ENCODE peak calls at places on chromosomes 13 and 19, in five cellular contexts. One of them, this sample, is unnamed.

GRCh38 chr19:2834294-2834871 is 6.9 kb upstream of the ZNF555 start:
- DNase-seq in NCI-H1417: no peak
- DNase-seq in stimulated activated CD4-positive, alpha-beta T cell treated with anti-CD3 and anti-CD28 coated beads, Interleukin-1b, Interleukin-23, amount 100 ng/mL, for 24 hours: no peak
- DNase-seq in tibial artery: no peak
- DNase-seq in CD4-positive, alpha-beta T cell: no peak
- DNase-seq in this sample: no peak

GRCh38 chr19:51346742-51347141 is 4.8 kb upstream of the VSIG10L start:
- DNase-seq in NCI-H1417: no peak
- DNase-seq in stimulated activated CD4-positive, alpha-beta T cell treated with anti-CD3 and anti-CD28 coated beads, Interleukin-1b, Interleukin-23, amount 100 ng/mL, for 24 hours: no peak
- DNase-seq in tibial artery: no peak
- DNase-seq in CD4-positive, alpha-beta T cell: no peak
- DNase-seq in this sample: no peak

GRCh38 chr19:47541507-47541906 is 26.6 kb upstream of the NAPA start:
- DNase-seq in NCI-H1417: no peak
- DNase-seq in stimulated activated CD4-positive, alpha-beta T cell treated with anti-CD3 and anti-CD28 coated beads, Interleukin-1b, Interleukin-23, amount 100 ng/mL, for 24 hours: no peak
- DNase-seq in tibial artery: no peak
- DNase-seq in CD4-positive, alpha-beta T cell: no peak
- DNase-seq in this sample: no peak

GRCh38 chr19:34504273-34504808 is 22.8 kb downstream of the WTIP start:
- DNase-seq in NCI-H1417: no peak
- DNase-seq in stimulated activated CD4-positive, alpha-beta T cell treated with anti-CD3 and anti-CD28 coated beads, Interleukin-1b, Interleukin-23, amount 100 ng/mL, for 24 hours: no peak
- DNase-seq in tibial artery: peak
- DNase-seq in CD4-positive, alpha-beta T cell: no peak
- DNase-seq in this sample: no peak

GRCh38 chr13:113854238-113855011 is 9.5 kb downstream of the GAS6 start:
- DNase-seq in NCI-H1417: peak
- DNase-seq in stimulated activated CD4-positive, alpha-beta T cell treated with anti-CD3 and anti-CD28 coated beads, Interleukin-1b, Interleukin-23, amount 100 ng/mL, for 24 hours: no peak
- DNase-seq in tibial artery: peak
- DNase-seq in CD4-positive, alpha-beta T cell: no peak
- DNase-seq in this sample: no peak

GRCh38 chr13:97629601-97630272 is 195.8 kb downstream of the RAP2A start:
- DNase-seq in NCI-H1417: peak
- DNase-seq in stimulated activated CD4-positive, alpha-beta T cell treated with anti-CD3 and anti-CD28 coated beads, Interleukin-1b, Interleukin-23, amount 100 ng/mL, for 24 hours: no peak
- DNase-seq in tibial artery: no peak
- DNase-seq in CD4-positive, alpha-beta T cell: no peak
- DNase-seq in this sample: no peak

GRCh38 chr19:42440357-42441046 is 2.2 kb downstream of the CXCL17 start:
- DNase-seq in NCI-H1417: peak
- DNase-seq in stimulated activated CD4-positive, alpha-beta T cell treated with anti-CD3 and anti-CD28 coated beads, Interleukin-1b, Interleukin-23, amount 100 ng/mL, for 24 hours: peak
- DNase-seq in tibial artery: peak
- DNase-seq in CD4-positive, alpha-beta T cell: peak
- DNase-seq in this sample: no peak

GRCh38 chr19:31670931-31671330 is 321.7 kb upstream of the TSHZ3 start:
- DNase-seq in NCI-H1417: no peak
- DNase-seq in stimulated activated CD4-positive, alpha-beta T cell treated with anti-CD3 and anti-CD28 coated beads, Interleukin-1b, Interleukin-23, amount 100 ng/mL, for 24 hours: no peak
- DNase-seq in tibial artery: no peak
- DNase-seq in CD4-positive, alpha-beta T cell: no peak
- DNase-seq in this sample: no peak

GRCh38 chr19:7355151-7355845 is 6.6 kb downstream of the ARHGEF18 start:
- DNase-seq in NCI-H1417: no peak
- DNase-seq in stimulated activated CD4-positive, alpha-beta T cell treated with anti-CD3 and anti-CD28 coated beads, Interleukin-1b, Interleukin-23, amount 100 ng/mL, for 24 hours: no peak
- DNase-seq in tibial artery: no peak
- DNase-seq in CD4-positive, alpha-beta T cell: no peak
- DNase-seq in this sample: no peak

This sample was measured in pulmonary artery endothelial cell.